ENCODE peak calls at places on chromosomes 11 and 22, in nine cellular contexts. P is HL-60; H is uterus; B is SJSA1; I is CD8-positive, alpha-beta T cell; X is CD4-positive, alpha-beta memory T cell; O is aorta; V is HCT116; E is left ventricle myocardium inferior. G is an unnamed sample.

GRCh38 chr11:134074766-134075165 is 5.9 kb downstream of the JAM3 start:
- DNase-seq in P (no peak), H (no peak), B (no peak), I (no peak), X (no peak), O (no peak), V (no peak), E (no peak), G (no peak)

GRCh38 chr11:128669491-128669890 is 24.4 kb upstream of the FLI1 start:
- DNase-seq in P (no peak), H (no peak), B (no peak), I (no peak), X (no peak), O (no peak), V (no peak), E (no peak), G (no peak)

GRCh38 chr11:88179141-88179540 is 3.9 kb upstream of the RAB38 start:
- DNase-seq in P (no peak), H (no peak), B (no peak), I (no peak), X (no peak), O (no peak), V (no peak), E (no peak), G (no peak)

GRCh38 chr11:76280151-76280881 is 74.0 kb upstream of the WNT11 start:
- DNase-seq in P (no peak), H (no peak), B (no peak), I (no peak), X (no peak), O (no peak), V (no peak), E (no peak), G (no peak)

GRCh38 chr11:11708256-11708655 is 86.5 kb upstream of the GALNT18 start:
- DNase-seq in P (no peak), H (no peak), B (no peak), I (no peak), X (no peak), O (no peak), V (no peak), E (no peak), G (no peak)

GRCh38 chr22:40603088-40603605 is 33.4 kb downstream of the MRTFA start:
- DNase-seq in P (no peak), H (no peak), B (peak; percentile 49), I (no peak), X (no peak), O (no peak), V (no peak), E (no peak), G (no peak)

GRCh38 chr22:26763633-26764295 is 106.4 kb downstream of the MIAT start:
- DNase-seq in P (no peak), H (peak; percentile 23), B (peak; percentile 93), I (no peak), X (no peak), O (no peak), V (no peak), E (no peak), G (peak; percentile 37)

GRCh38 chr11:16776716-16777115 is 38.3 kb downstream of the C11orf58 start:
- DNase-seq in P (no peak), H (no peak), B (peak; percentile 42), I (no peak), X (no peak), O (no peak), V (no peak), E (no peak), G (no peak)

GRCh38 chr22:47207387-47207786 is 444.9 kb downstream of the TBC1D22A start:
- DNase-seq in P (no peak), H (no peak), B (no peak), I (no peak), X (no peak), O (no peak), V (no peak), E (no peak), G (no peak)

GRCh38 chr22:24400037-24400725 is 27.2 kb upstream of the ADORA2A start:
- DNase-seq in P (no peak), H (no peak), B (peak; percentile 8), I (no peak), X (no peak), O (no peak), V (no peak), E (no peak), G (no peak)

GRCh38 chr11:71355266-71355665 is 92.9 kb downstream of the DHCR7 start:
- DNase-seq in P (no peak), H (no peak), B (no peak), I (no peak), X (no peak), O (no peak), V (no peak), E (no peak), G (no peak)

GRCh38 chr11:57331720-57332119 is 4.0 kb downstream of the SSRP1 start:
- DNase-seq in P (no peak), H (no peak), B (no peak), I (no peak), X (no peak), O (no peak), V (no peak), E (no peak), G (no peak)

GRCh38 chr11:57330029-57330428 is 5.3 kb upstream of the TNKS1BP1 start:
- DNase-seq in P (no peak), H (no peak), B (no peak), I (no peak), X (no peak), O (no peak), V (no peak), E (no peak), G (no peak)

GRCh38 chr11:57335343-57336110 is at the start of gene SSRP1:
- DNase-seq in P (peak; percentile 93), H (peak; percentile 86), B (peak; percentile 92), I (peak; percentile 86), X (peak; percentile 92), O (peak; percentile 93), V (peak; percentile 72), E (peak; percentile 90), G (peak; percentile 87)

GRCh38 chr11:57335023-57335342 is 709 bp downstream of the SSRP1 start:
- DNase-seq in P (no peak), H (no peak), B (no peak), I (no peak), X (no peak), O (no peak), V (no peak), E (no peak), G (no peak)

DNA sequence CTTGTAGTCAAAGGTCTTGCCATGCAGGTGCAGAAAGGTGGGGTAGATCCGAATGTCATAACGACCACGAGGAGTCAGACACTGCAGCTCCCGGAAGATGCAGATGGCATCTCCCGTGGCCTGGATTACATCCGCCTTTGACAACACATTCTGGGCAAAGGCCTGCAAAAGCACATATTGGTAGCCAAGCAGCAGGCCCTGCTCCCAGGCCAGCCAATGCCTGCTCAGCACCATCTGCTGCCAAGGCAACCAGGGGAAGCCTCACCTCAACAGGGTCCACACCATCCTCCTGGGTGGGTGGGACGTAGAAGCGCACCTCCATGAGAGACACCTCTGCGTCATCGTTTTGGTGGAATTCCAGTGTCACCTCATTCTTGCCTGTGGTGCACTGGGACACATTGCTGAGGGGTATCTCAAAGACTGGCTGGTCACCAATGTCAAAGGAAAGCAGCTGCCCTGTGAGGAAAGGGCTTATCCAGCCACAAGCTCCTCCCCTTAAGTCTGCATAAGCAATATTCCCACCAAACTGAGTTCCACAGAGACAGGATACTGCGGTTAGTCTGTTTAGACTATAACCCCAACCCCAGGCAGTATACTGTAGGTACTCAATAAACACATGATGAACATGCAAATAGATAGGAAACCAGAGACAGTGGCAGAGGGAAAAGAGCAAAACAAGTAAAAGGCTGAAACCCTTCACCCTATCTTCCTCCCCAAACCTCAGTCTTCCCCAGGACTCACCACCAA is 2.8 kb downstream of the SSRP1 start:
- DNase-seq in P (no peak), H (no peak), B (no peak), I (no peak), X (no peak), O (no peak), V (no peak), E (no peak), G (no peak)
- H3K4me3 ChIP-seq in P (no peak overlapping the region), H (no peak overlapping the region), B (no peak overlapping the region), I (no peak overlapping the region), X (no peak overlapping the region), O (no peak overlapping the region), V (no peak overlapping the region), E (no peak overlapping the region), G (no peak overlapping the region)

DNA sequence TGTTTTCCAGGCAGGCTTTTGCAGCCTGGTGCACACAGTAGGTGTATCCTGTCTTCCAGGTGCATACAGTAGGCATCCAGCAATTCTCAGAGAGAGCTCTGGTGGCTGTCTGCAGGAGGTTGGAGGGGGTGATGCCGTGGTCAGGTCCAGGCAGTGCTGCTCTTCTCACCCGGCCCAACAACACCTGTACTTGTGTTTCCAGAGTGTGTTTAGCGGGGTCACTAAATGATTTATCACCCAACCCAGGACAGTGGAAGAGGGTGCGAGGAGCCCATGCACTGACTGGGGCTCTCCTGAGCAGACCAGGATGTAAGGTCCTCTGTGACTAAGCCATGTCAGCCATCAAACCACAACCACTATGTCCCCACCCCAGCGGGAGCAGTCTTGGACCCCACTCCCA is 18.6 kb upstream of the FGF3 start:
- DNase-seq in P (no peak), H (no peak), B (peak; percentile 47), I (no peak), X (no peak), O (no peak), V (no peak), E (no peak), G (no peak)
- H3K27me3 ChIP-seq in P (peaks cover 3% of the 10 kb centered on the region), H (no peaks in the 10 kb centered on the region), B (peaks cover 26% of the 10 kb centered on the region), I (no peaks in the 10 kb centered on the region), X (peaks cover 9% of the 10 kb centered on the region), O (no peaks in the 10 kb centered on the region), V (no peaks in the 10 kb centered on the region), E (peaks cover 97% of the 10 kb centered on the region), G (no peaks in the 10 kb centered on the region)

GRCh38 chr11:46914363-46914762 is 4.0 kb downstream of the LRP4 start:
- DNase-seq in P (no peak), H (no peak), B (no peak), I (no peak), X (no peak), O (no peak), V (no peak), E (peak; percentile 50), G (peak; percentile 83)
- H3K27ac ChIP-seq in P (no peak overlapping the region), H (no peak overlapping the region), B (no peak overlapping the region), I (no peak overlapping the region), X (no peak overlapping the region), O (no peak overlapping the region), V (no peak overlapping the region), E (peak overlapping the region; percentile 91), G (peak overlapping the region; percentile 61)

GRCh38 chr11:60924110-60924905 is at the start of gene TMEM132A:
- DNase-seq in P (no peak), H (peak; percentile 63), B (peak; percentile 88), I (no peak), X (no peak), O (peak; percentile 78), V (peak; percentile 37), E (peak; percentile 74), G (peak; percentile 56)

GRCh38 chr11:60926500-60926899 is 2.2 kb downstream of the TMEM132A start:
- DNase-seq in P (no peak), H (no peak), B (peak; percentile 44), I (no peak), X (no peak), O (no peak), V (no peak), E (no peak), G (no peak)

GRCh38 chr11:60925685-60926267 is 1.5 kb downstream of the TMEM132A start:
- DNase-seq in P (no peak), H (no peak), B (peak; percentile 69), I (no peak), X (no peak), O (no peak), V (no peak), E (no peak), G (no peak)

GRCh38 chr11:60923800-60924109 is 505 bp upstream of the TMEM132A start:
- DNase-seq in P (no peak), H (no peak), B (peak; percentile 45), I (no peak), X (no peak), O (no peak), V (no peak), E (no peak), G (no peak)

GRCh38 chr11:60924906-60925684 is 835 bp downstream of the TMEM132A start:
- DNase-seq in P (no peak), H (no peak), B (peak; percentile 59), I (no peak), X (no peak), O (no peak), V (no peak), E (no peak), G (no peak)
- H3K4me3 ChIP-seq in P (no peak overlapping the region), H (peak overlapping the region; percentile 61), B (peak overlapping the region; percentile 64), I (peak overlapping the region; percentile 52), X (peak overlapping the region; percentile 32), O (peak overlapping the region; percentile 55), V (peak overlapping the region; percentile 75), E (peak overlapping the region; percentile 78), G (no peak overlapping the region)